ENCODE peak calls at places on chromosomes 6 and 20, in four cellular contexts. X is ascending aorta, I is tibial nerve, J is adrenal gland. Y is an unnamed sample. For H3K36me3 and H3K4me1, the result is how much of the 10 kb centered on the place peaks cover.

GRCh38 chr6:24391208-24391607 is 11.5 kb upstream of the MRS2 start:
- DNase-seq in I (no peak), X (no peak), J (no peak), Y (no peak)

GRCh38 chr6:116672306-116672705 is 3.7 kb upstream of the ZUP1 start:
- DNase-seq in J (no peak), I (no peak), X (no peak), Y (no peak)

GRCh38 chr6:109117346-109118035 is 22.2 kb downstream of the CEP57L1 start:
- DNase-seq in I (no peak), X (no peak), J (no peak), Y (no peak)

GRCh38 chr6:75480425-75480824 is 13.2 kb downstream of the FILIP1 start:
- DNase-seq in J (no peak), X (no peak), I (no peak), Y (no peak)

GRCh38 chr6:170445984-170446383 is 107.1 kb downstream of the PSMB1 start:
- DNase-seq in X (peak), I (no peak), J (no peak), Y (no peak)

GRCh38 chr20:16615199-16615598 is 42.0 kb upstream of the KIF16B start:
- DNase-seq in X (no peak), I (no peak), J (no peak), Y (no peak)

GRCh38 chr6:54020311-54020710 is 90.9 kb upstream of the MLIP start:
- DNase-seq in J (no peak), X (no peak), I (no peak), Y (no peak)

GRCh38 chr6:124203106-124203811 is 399.6 kb downstream of the NKAIN2 start:
- DNase-seq in J (no peak), X (no peak), I (no peak), Y (no peak)

GRCh38 chr20:63736893-63737689 is 627 bp downstream of the LIME1 start:
- DNase-seq in I (no peak), X (peak), J (peak), Y (no peak)

GRCh38 chr20:24443436-24443835 is 26.0 kb upstream of the SYNDIG1 start:
- DNase-seq in I (no peak), X (peak), J (no peak), Y (no peak)

GRCh38 chr6:122207794-122208193 is 191.7 kb upstream of the HSF2 start:
- DNase-seq in X (no peak), I (no peak), J (no peak), Y (no peak)

GRCh38 chr6:122202576-122203137 is 196.8 kb upstream of the HSF2 start:
- DNase-seq in X (no peak), I (no peak), J (no peak), Y (no peak)

GRCh38 chr6:122207061-122207460 is 192.4 kb upstream of the HSF2 start:
- DNase-seq in I (no peak), J (no peak), X (no peak), Y (no peak)
- H3K4me3 ChIP-seq in I (no peak), J (no peak), X (no peak), Y (no peak)

GRCh38 chr20:8388707-8389106 is 256.6 kb downstream of the PLCB1 start:
- DNase-seq in I (no peak), X (no peak), J (no peak), Y (peak)

GRCh38 chr20:8386991-8387390 is 254.9 kb downstream of the PLCB1 start:
- DNase-seq in I (no peak), J (no peak), X (no peak), Y (no peak)

GRCh38 chr20:8390500-8390899 is 258.4 kb downstream of the PLCB1 start:
- DNase-seq in X (no peak), J (no peak), I (no peak), Y (peak)

GRCh38 chr20:8389381-8390368 is 257.6 kb downstream of the PLCB1 start:
- DNase-seq in X (no peak), I (no peak), J (no peak), Y (peak)

DNA sequence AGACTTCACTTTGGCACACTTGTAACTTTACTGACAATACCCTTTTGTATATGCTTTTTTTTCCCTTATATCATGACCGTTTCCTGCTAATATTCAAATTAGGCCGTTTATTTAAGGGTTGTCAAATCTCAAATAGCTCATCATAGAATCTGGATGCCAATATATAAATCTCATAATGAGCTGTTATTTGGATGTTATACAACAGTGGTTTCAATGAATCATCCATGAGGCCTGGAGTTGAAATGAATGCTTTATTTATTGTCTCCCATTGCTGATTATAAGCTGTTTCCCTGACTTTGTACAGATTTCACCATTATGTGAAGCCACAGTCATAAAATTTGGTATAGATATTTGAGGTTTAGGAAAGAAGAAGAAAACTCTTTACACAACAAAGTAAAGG is 256.1 kb downstream of the PLCB1 start:
- DNase-seq in I (no peak), J (no peak), X (no peak), Y (peak)
- H3K36me3 ChIP-seq in I (under half), J (under half), X (under half), Y (under half)

GRCh38 chr20:45999908-46000570 is 8.7 kb upstream of the MMP9 start:
- DNase-seq in X (no peak), I (no peak), J (no peak), Y (no peak)
- H3K4me1 ChIP-seq in X (under half), I (under half), J (under half), Y (under half)

GRCh38 chr6:132380358-132380757 is 20.9 kb downstream of the MOXD1 start:
- DNase-seq in J (no peak), I (no peak), X (no peak), Y (no peak)

GRCh38 chr6:132388291-132388690 is 13.0 kb downstream of the MOXD1 start:
- DNase-seq in X (no peak), J (no peak), I (no peak), Y (peak)

GRCh38 chr6:132381381-132381780 is 19.9 kb downstream of the MOXD1 start:
- DNase-seq in X (no peak), I (no peak), J (no peak), Y (no peak)

DNA sequence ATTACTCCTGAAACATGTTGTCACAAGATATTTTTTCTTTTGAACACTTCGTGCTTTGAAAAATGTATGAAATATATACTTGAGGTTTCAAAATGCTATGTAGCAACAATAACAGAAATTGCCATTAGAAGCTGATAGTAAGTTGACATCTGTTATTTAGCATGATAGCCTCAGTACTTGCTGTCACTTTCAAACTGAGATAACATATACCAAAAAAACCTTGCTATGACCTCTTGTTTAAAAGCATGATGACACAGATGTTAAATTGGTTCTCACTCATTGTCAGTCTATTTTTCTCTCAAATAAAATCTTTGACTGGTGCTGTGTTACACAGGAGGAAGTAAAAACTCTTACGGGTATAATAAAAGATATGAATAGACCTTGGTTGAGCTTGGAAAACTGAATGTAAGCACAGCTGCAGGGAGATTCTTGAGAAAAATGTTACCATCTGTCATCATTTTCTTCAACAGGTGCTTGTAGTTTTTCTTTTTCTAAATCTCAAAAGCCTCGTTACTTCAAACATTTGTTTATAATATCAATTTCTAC is 18.6 kb downstream of the MOXD1 start:
- DNase-seq in I (no peak), X (no peak), J (no peak), Y (no peak)
- H3K4me3 ChIP-seq in I (no peak), X (no peak), J (no peak), Y (no peak)

DNA sequence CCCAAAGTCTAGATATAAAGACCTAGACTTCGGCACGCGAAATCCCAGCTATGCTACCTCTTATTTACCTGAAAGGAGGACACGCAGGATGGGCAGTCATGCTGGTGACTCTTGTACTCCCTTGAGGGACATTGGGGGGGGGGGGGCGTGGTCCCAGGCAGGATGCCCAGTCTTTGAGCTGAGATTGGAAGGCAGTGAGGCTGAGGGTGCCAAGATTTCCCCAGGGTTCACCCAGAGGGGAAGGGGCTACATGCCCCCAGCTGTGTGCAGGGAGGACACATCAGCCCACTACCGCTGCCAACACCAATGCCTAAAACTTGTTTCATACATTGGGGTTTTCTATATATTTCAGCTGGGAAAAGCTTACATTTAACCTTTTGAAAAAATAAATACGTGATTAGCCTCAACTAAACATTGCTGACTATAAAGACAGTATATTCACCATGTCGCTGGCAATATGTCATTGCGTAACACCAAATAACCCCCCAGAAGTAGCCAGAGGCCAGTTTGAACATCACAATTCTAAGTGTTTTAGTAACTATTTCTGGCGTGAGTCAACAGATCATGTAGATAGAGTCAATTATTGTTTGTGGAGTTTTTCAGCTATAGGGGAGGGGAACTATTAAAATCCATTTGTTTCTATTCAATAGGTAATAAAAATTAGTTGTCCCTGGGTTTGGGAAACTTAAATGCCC is 21.6 kb downstream of the MGME1 start:
- DNase-seq in X (no peak), J (no peak), I (no peak), Y (no peak)
- H3K36me3 ChIP-seq in X (under half), J (under half), I (under half), Y (under half)

DNA sequence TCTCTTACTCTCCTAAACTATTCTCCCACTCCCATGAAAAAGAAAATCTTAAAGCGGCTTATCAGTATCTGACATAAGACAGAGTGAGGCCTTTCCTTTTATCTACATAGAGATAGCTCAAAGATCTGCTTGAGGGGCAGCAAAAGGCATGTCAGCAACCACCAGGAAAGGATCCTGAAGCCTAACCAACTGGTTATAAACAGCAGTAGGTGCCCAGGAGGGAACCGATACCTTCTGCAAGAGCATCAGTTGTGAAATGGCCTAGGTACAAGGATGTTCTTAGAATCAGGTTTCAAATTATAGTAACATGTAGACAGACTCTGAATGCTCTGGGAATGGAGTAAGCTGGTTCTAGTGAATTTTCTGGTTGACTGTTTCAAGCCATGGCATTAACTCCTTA is 21.4 kb downstream of the JARID2 start:
- DNase-seq in X (no peak), J (no peak), I (no peak), Y (no peak)
- H3K4me1 ChIP-seq in X (under half), J (half or more), I (under half), Y (under half)

DNA sequence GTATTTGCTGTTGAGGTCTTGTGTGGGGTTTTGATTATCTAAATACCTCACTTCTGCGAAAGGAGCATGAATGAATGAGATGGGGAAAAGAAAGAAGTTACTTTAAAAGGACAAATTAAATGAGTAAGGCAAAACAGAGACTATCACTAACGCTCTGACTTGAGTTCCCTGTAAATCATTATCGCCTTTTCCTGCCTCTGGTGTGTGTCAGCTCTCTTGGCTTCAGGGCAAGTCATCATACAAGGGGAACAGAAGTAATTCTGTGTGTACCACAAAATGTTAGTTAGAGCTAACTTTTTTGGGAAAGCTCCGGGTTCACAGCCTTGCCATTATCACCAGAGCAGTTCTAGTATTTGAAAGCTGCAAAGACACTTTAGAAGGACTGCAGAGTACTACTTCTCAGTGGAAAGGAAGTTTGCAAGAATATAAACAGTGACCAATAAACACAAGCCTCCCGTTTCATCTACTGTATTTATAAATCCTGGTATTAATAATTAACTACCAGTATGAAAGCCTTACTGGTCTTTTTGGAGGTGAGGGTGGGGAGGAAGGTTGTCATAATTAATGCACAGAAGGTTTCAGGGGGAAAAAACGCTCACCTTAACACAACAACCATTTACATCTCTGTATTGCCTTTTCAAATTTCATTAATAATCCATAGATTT is 1.2 kb downstream of the DZANK1 start:
- DNase-seq in X (no peak), J (no peak), I (no peak), Y (no peak)
- H3K4me3 ChIP-seq in X (peak), J (no peak), I (no peak), Y (no peak)

GRCh38 chr6:41587223-41587879 is 41.2 kb downstream of the FOXP4 start:
- DNase-seq in J (no peak), X (no peak), I (no peak), Y (no peak)

GRCh38 chr6:41589636-41590622 is 43.7 kb downstream of the FOXP4 start:
- DNase-seq in J (no peak), I (no peak), X (no peak), Y (no peak)

GRCh38 chr6:41589223-41589622 is 43.0 kb downstream of the FOXP4 start:
- DNase-seq in J (no peak), I (no peak), X (no peak), Y (no peak)

GRCh38 chr6:41586564-41586963 is 40.4 kb downstream of the FOXP4 start:
- DNase-seq in X (no peak), J (no peak), I (no peak), Y (no peak)

DNA sequence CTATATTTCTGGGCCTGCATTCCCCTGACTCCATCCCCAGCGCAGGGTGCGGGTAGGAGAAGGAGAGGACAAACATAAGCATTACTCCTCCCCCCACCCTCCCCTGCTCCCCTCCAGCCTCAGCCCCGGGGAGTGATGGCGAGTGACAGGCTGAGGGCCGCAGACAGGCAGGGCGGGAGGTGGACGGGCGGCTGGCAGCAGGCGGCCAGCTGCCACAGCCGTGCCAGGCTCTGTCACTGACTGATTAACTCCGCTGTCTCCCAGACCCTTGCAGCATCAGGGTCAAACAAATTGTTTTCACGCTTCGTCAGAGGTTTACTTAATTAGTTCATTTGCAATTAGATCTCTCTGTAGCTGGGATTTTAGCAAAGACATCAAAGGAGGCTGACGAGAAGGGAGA is 41.9 kb downstream of the FOXP4 start:
- DNase-seq in J (no peak), I (no peak), X (no peak), Y (no peak)
- H3K36me3 ChIP-seq in J (under half), I (under half), X (under half), Y (under half)